ENCODE peak calls at places on chromosome 11, in four cellular contexts. One of them, this sample, is unnamed.

GRCh38 chr11:60993611-60994010 is 22.1 kb downstream of the CD6 start:
- DNase-seq in Caco-2: no peak
- DNase-seq in cardiac muscle cell: no peak
- DNase-seq in choroid plexus epithelial cell: no peak
- DNase-seq in this sample: no peak

GRCh38 chr11:18669211-18669593 is 29.4 kb upstream of the TMEM86A start:
- DNase-seq in cardiac muscle cell: no peak
- DNase-seq in Caco-2: no peak
- DNase-seq in choroid plexus epithelial cell: peak
- DNase-seq in this sample: peak

GRCh38 chr11:60566773-60567172 is 51.6 kb downstream of the MS4A13 start:
- DNase-seq in choroid plexus epithelial cell: no peak
- DNase-seq in cardiac muscle cell: no peak
- DNase-seq in Caco-2: no peak
- DNase-seq in this sample: no peak

GRCh38 chr11:61656347-61657077 is 23.7 kb upstream of the DAGLA start:
- DNase-seq in Caco-2: no peak
- DNase-seq in choroid plexus epithelial cell: no peak
- DNase-seq in cardiac muscle cell: no peak
- DNase-seq in this sample: no peak

GRCh38 chr11:118607401-118608267 is at the start of gene PHLDB1:
- DNase-seq in choroid plexus epithelial cell: peak
- DNase-seq in cardiac muscle cell: peak
- DNase-seq in Caco-2: peak
- DNase-seq in this sample: peak

GRCh38 chr11:61472868-61473267 is 35.7 kb upstream of the LRRC10B start:
- DNase-seq in choroid plexus epithelial cell: no peak
- DNase-seq in Caco-2: no peak
- DNase-seq in cardiac muscle cell: no peak
- DNase-seq in this sample: no peak

GRCh38 chr11:35398881-35399280 is 20.5 kb downstream of the SLC1A2 start:
- DNase-seq in Caco-2: no peak
- DNase-seq in cardiac muscle cell: no peak
- DNase-seq in choroid plexus epithelial cell: no peak
- DNase-seq in this sample: no peak

GRCh38 chr11:123548774-123549173 is 105.7 kb downstream of the SCN3B start:
- DNase-seq in Caco-2: no peak
- DNase-seq in choroid plexus epithelial cell: no peak
- DNase-seq in cardiac muscle cell: no peak
- DNase-seq in this sample: no peak

GRCh38 chr11:12330491-12331231 is 46.7 kb upstream of the PARVA start:
- DNase-seq in choroid plexus epithelial cell: no peak
- DNase-seq in cardiac muscle cell: peak
- DNase-seq in Caco-2: no peak
- DNase-seq in this sample: peak

GRCh38 chr11:61173456-61173855 is 12.2 kb upstream of the VPS37C start:
- DNase-seq in cardiac muscle cell: no peak
- DNase-seq in Caco-2: peak
- DNase-seq in choroid plexus epithelial cell: peak
- DNase-seq in this sample: peak

GRCh38 chr11:130449246-130449990 is 973 bp downstream of the ADAMTS15 start:
- DNase-seq in choroid plexus epithelial cell: no peak
- DNase-seq in cardiac muscle cell: peak
- DNase-seq in Caco-2: no peak
- DNase-seq in this sample: no peak

GRCh38 chr11:73344191-73344607 is 32.0 kb upstream of the RELT start:
- DNase-seq in Caco-2: no peak
- DNase-seq in choroid plexus epithelial cell: no peak
- DNase-seq in cardiac muscle cell: no peak
- DNase-seq in this sample: no peak

GRCh38 chr11:126483796-126484195 is 128.3 kb downstream of the ST3GAL4 start:
- DNase-seq in cardiac muscle cell: no peak
- DNase-seq in Caco-2: no peak
- DNase-seq in choroid plexus epithelial cell: no peak
- DNase-seq in this sample: no peak

GRCh38 chr11:134481135-134481534 is 69.1 kb upstream of the B3GAT1 start:
- DNase-seq in choroid plexus epithelial cell: no peak
- DNase-seq in cardiac muscle cell: no peak
- DNase-seq in Caco-2: no peak
- DNase-seq in this sample: no peak

GRCh38 chr11:18384157-18384641 is 10.2 kb upstream of the LDHA start:
- DNase-seq in Caco-2: peak
- DNase-seq in choroid plexus epithelial cell: peak
- DNase-seq in cardiac muscle cell: peak
- DNase-seq in this sample: peak

GRCh38 chr11:111352235-111352746 is 26.8 kb downstream of the POU2AF1 start:
- DNase-seq in choroid plexus epithelial cell: no peak
- DNase-seq in cardiac muscle cell: no peak
- DNase-seq in Caco-2: no peak
- DNase-seq in this sample: no peak

GRCh38 chr11:48088682-48089050 is 108.3 kb downstream of the PTPRJ start:
- DNase-seq in Caco-2: no peak
- DNase-seq in cardiac muscle cell: no peak
- DNase-seq in choroid plexus epithelial cell: peak
- DNase-seq in this sample: no peak

GRCh38 chr11:13450832-13451397 is 12.1 kb downstream of the BTBD10 start:
- DNase-seq in Caco-2: no peak
- DNase-seq in choroid plexus epithelial cell: no peak
- DNase-seq in cardiac muscle cell: no peak
- DNase-seq in this sample: no peak

GRCh38 chr11:97537407-97538150 is 1147.8 kb downstream of the JRKL start:
- DNase-seq in Caco-2: no peak
- DNase-seq in cardiac muscle cell: no peak
- DNase-seq in choroid plexus epithelial cell: no peak
- DNase-seq in this sample: no peak

GRCh38 chr11:4495487-4495886 is 13.0 kb downstream of the OR52K1 start:
- DNase-seq in choroid plexus epithelial cell: no peak
- DNase-seq in Caco-2: peak
- DNase-seq in cardiac muscle cell: no peak
- DNase-seq in this sample: peak

GRCh38 chr11:2927851-2928604 is 1.2 kb downstream of the PHLDA2 start:
- DNase-seq in cardiac muscle cell: no peak
- DNase-seq in Caco-2: no peak
- DNase-seq in choroid plexus epithelial cell: peak
- DNase-seq in this sample: peak

GRCh38 chr11:43954241-43954640 is 11.8 kb downstream of the C11orf96 start:
- DNase-seq in cardiac muscle cell: no peak
- DNase-seq in choroid plexus epithelial cell: no peak
- DNase-seq in Caco-2: no peak
- DNase-seq in this sample: no peak

GRCh38 chr11:102155676-102156075 is 45.4 kb downstream of the YAP1 start:
- DNase-seq in choroid plexus epithelial cell: no peak
- DNase-seq in cardiac muscle cell: no peak
- DNase-seq in Caco-2: no peak
- DNase-seq in this sample: no peak

GRCh38 chr11:62505112-62505783 is 41.4 kb downstream of the AHNAK start:
- DNase-seq in Caco-2: no peak
- DNase-seq in cardiac muscle cell: peak
- DNase-seq in choroid plexus epithelial cell: no peak
- DNase-seq in this sample: no peak

GRCh38 chr11:93542753-93543246 is 391 bp downstream of the SMCO4 start:
- DNase-seq in cardiac muscle cell: no peak
- DNase-seq in Caco-2: no peak
- DNase-seq in choroid plexus epithelial cell: no peak
- DNase-seq in this sample: no peak

GRCh38 chr11:2593393-2593950 is 106.3 kb downstream of the KCNQ1OT1 start:
- DNase-seq in choroid plexus epithelial cell: no peak
- DNase-seq in Caco-2: no peak
- DNase-seq in cardiac muscle cell: no peak
- DNase-seq in this sample: no peak

GRCh38 chr11:96607890-96608558 is 218.2 kb downstream of the JRKL start:
- DNase-seq in cardiac muscle cell: no peak
- DNase-seq in Caco-2: no peak
- DNase-seq in choroid plexus epithelial cell: peak
- DNase-seq in this sample: no peak

GRCh38 chr11:79344765-79345164 is 96.1 kb downstream of the TENM4 start:
- DNase-seq in cardiac muscle cell: no peak
- DNase-seq in choroid plexus epithelial cell: no peak
- DNase-seq in Caco-2: no peak
- DNase-seq in this sample: no peak

GRCh38 chr11:9853929-9854557 is 190.2 kb downstream of the SWAP70 start:
- DNase-seq in Caco-2: no peak
- DNase-seq in cardiac muscle cell: no peak
- DNase-seq in choroid plexus epithelial cell: no peak
- DNase-seq in this sample: no peak

GRCh38 chr11:39570526-39570925 is 1888.9 kb downstream of the LRRC4C start:
- DNase-seq in choroid plexus epithelial cell: no peak
- DNase-seq in Caco-2: no peak
- DNase-seq in cardiac muscle cell: no peak
- DNase-seq in this sample: no peak

GRCh38 chr11:19290356-19290755 is 49.6 kb upstream of the E2F8 start:
- DNase-seq in cardiac muscle cell: no peak
- DNase-seq in choroid plexus epithelial cell: no peak
- DNase-seq in Caco-2: no peak
- DNase-seq in this sample: no peak

GRCh38 chr11:130403301-130403804 is 25.1 kb downstream of the ADAMTS8 start:
- DNase-seq in cardiac muscle cell: no peak
- DNase-seq in Caco-2: no peak
- DNase-seq in choroid plexus epithelial cell: peak
- DNase-seq in this sample: no peak

GRCh38 chr11:58685973-58686720 is 45.6 kb downstream of the GLYAT start:
- DNase-seq in Caco-2: no peak
- DNase-seq in cardiac muscle cell: no peak
- DNase-seq in choroid plexus epithelial cell: no peak
- DNase-seq in this sample: no peak

GRCh38 chr11:46363455-46363920 is 16.2 kb downstream of the DGKZ start:
- DNase-seq in Caco-2: no peak
- DNase-seq in choroid plexus epithelial cell: no peak
- DNase-seq in cardiac muscle cell: no peak
- DNase-seq in this sample: peak

GRCh38 chr11:49303080-49303479 is 94.7 kb upstream of the FOLH1 start:
- DNase-seq in choroid plexus epithelial cell: no peak
- DNase-seq in cardiac muscle cell: no peak
- DNase-seq in Caco-2: no peak
- DNase-seq in this sample: no peak

GRCh38 chr11:11960687-11961086 is 47.7 kb downstream of the DKK3 start:
- DNase-seq in cardiac muscle cell: no peak
- DNase-seq in choroid plexus epithelial cell: no peak
- DNase-seq in Caco-2: no peak
- DNase-seq in this sample: no peak

GRCh38 chr11:13343931-13344717 is 66.5 kb downstream of the BMAL1 start:
- DNase-seq in choroid plexus epithelial cell: peak
- DNase-seq in Caco-2: peak
- DNase-seq in cardiac muscle cell: peak
- DNase-seq in this sample: peak

DNA sequence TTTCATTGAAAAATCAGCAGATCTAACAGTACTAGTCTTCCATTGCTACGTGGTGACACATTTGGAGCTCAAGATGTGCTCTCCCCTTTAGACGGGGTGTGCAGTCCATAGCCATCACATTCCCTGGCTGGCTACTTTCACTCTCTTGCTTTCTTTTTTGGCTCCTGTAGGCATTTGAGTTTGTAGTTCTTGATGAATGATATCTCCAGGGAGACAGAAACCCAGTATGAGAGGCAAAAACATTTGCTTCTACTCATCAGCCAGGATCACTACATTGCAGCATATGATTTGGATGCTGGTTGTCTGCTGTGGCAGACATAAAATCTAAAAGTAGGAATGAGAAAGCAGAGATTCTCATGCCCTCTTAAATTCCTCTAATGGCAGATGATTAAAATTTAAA is 12.1 kb downstream of the CCDC81 start:
- DNase-seq in Caco-2: no peak
- DNase-seq in choroid plexus epithelial cell: no peak
- DNase-seq in cardiac muscle cell: no peak
- DNase-seq in this sample: no peak
- TF ChIP-seq CTCF in Caco-2: no peak
- TF ChIP-seq CTCF in choroid plexus epithelial cell: no peak
- TF ChIP-seq CTCF in cardiac muscle cell: no peak
- TF ChIP-seq CTCF in this sample: no peak

GRCh38 chr11:116648229-116649174 is 124.3 kb downstream of the BUD13 start:
- DNase-seq in Caco-2: no peak
- DNase-seq in cardiac muscle cell: no peak
- DNase-seq in choroid plexus epithelial cell: no peak
- DNase-seq in this sample: no peak
- TF ChIP-seq CTCF in Caco-2: no peak
- TF ChIP-seq CTCF in cardiac muscle cell: no peak
- TF ChIP-seq CTCF in choroid plexus epithelial cell: no peak
- TF ChIP-seq CTCF in this sample: no peak

GRCh38 chr11:68610452-68611116 is 73.8 kb upstream of the GAL start:
- DNase-seq in choroid plexus epithelial cell: peak
- DNase-seq in cardiac muscle cell: no peak
- DNase-seq in Caco-2: no peak
- DNase-seq in this sample: no peak
- TF ChIP-seq CTCF in choroid plexus epithelial cell: peak
- TF ChIP-seq CTCF in cardiac muscle cell: peak
- TF ChIP-seq CTCF in Caco-2: peak
- TF ChIP-seq CTCF in this sample: no peak

GRCh38 chr11:67629386-67630229 is at the start of gene NUDT8:
- DNase-seq in cardiac muscle cell: peak
- DNase-seq in Caco-2: peak
- DNase-seq in choroid plexus epithelial cell: peak
- DNase-seq in this sample: peak

GRCh38 chr11:67630230-67630942 is 649 bp upstream of the NUDT8 start:
- DNase-seq in choroid plexus epithelial cell: peak
- DNase-seq in Caco-2: peak
- DNase-seq in cardiac muscle cell: peak
- DNase-seq in this sample: peak

GRCh38 chr11:67627788-67628624 is 1.7 kb downstream of the NUDT8 start:
- DNase-seq in cardiac muscle cell: no peak
- DNase-seq in choroid plexus epithelial cell: no peak
- DNase-seq in Caco-2: no peak
- DNase-seq in this sample: no peak

GRCh38 chr11:67627394-67627787 is 2.3 kb downstream of the NUDT8 start:
- DNase-seq in Caco-2: no peak
- DNase-seq in choroid plexus epithelial cell: no peak
- DNase-seq in cardiac muscle cell: no peak
- DNase-seq in this sample: no peak

DNA sequence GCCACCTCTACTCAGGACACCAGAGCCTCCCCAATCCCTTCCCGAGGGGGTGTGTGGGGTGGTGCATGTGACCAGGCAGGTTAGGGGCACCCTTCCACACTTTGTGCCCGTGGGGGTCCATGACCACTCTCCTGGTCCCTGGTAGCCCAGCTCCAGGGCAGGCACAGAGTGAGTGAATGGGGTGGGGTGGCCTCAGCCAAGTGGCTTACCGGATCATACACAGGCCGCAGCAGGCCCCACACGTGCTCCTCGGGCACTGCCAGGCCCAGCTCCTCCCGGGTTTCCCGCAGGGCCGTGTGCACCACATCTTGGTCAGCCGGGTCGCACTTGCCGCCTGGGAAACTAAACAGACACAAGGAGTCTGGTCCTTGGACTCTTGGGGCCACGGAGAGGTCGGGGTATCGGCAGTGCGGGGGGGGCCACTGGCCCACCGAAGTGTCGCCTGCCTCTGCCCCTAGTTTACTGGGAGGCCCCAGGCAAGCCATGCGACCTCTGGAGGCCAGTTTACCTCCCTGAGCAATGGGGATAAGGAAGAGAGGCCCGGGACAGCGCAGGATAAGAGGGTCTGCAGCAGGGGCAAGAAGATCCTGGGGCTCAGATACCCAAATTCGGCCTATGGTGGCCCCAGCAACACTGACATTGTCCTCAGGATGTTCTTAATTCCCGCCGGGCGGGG is 889 bp downstream of the NUDT8 start:
- DNase-seq in cardiac muscle cell: no peak
- DNase-seq in Caco-2: no peak
- DNase-seq in choroid plexus epithelial cell: no peak
- DNase-seq in this sample: no peak
- TF ChIP-seq CTCF in cardiac muscle cell: no peak
- TF ChIP-seq CTCF in Caco-2: no peak
- TF ChIP-seq CTCF in choroid plexus epithelial cell: no peak
- TF ChIP-seq CTCF in this sample: no peak